ENCODE peak calls at places on chromosome 17, in five cellular contexts. E is neural crest cell; X is transverse colon; O is CD8-positive, alpha-beta T cell; U is fibroblast of the aortic adventitia. P is an unnamed sample.
A peak's percentile ranks its signal among the peaks of the same experiment; 100 is the strongest.

GRCh38 chr17:12599185-12599920 is 66.3 kb upstream of the MYOCD start:
- DNase-seq in X (no peak), U (no peak), O (no peak), E (no peak), P (no peak)

GRCh38 chr17:77196251-77196650 is 55.5 kb downstream of the SEC14L1 start:
- DNase-seq in O (no peak), E (no peak), U (peak; percentile 42), X (no peak), P (no peak)

GRCh38 chr17:32460054-32460453 is 15.7 kb downstream of the PSMD11 start:
- DNase-seq in O (no peak), E (no peak), X (no peak), U (no peak), P (no peak)

GRCh38 chr17:66492500-66493123 is 190.2 kb downstream of the PRKCA start:
- DNase-seq in U (peak; percentile 45), O (no peak), E (no peak), X (no peak), P (no peak)

GRCh38 chr17:70995997-70996396 is 826.7 kb downstream of the KCNJ2 start:
- DNase-seq in O (no peak), E (no peak), X (no peak), U (no peak), P (no peak)

GRCh38 chr17:36703860-36704266 is 102.5 kb downstream of the MRM1 start:
- DNase-seq in X (peak; percentile 32), U (peak; percentile 28), E (peak; percentile 74), O (peak; percentile 16), P (peak; percentile 42)

GRCh38 chr17:3529817-3530741 is 27.5 kb downstream of the TRPV3 start:
- DNase-seq in O (no peak), E (no peak), U (peak; percentile 96), X (no peak), P (no peak)

GRCh38 chr17:57045868-57046671 is 39.0 kb upstream of the AKAP1 start:
- DNase-seq in U (no peak), X (peak; percentile 52), E (no peak), O (no peak), P (peak; percentile 79)

GRCh38 chr17:59361916-59362810 is 30.7 kb downstream of the YPEL2 start:
- DNase-seq in X (no peak), E (no peak), U (peak; percentile 84), O (peak; percentile 24), P (peak; percentile 42)

GRCh38 chr17:74742153-74742515 is 5.1 kb downstream of the RAB37 start:
- DNase-seq in U (no peak), X (peak; percentile 71), E (no peak), O (peak; percentile 54), P (peak; percentile 66)

GRCh38 chr17:19315104-19315503 is 47.4 kb downstream of the B9D1 start:
- DNase-seq in X (no peak), O (no peak), U (no peak), E (no peak), P (no peak)

GRCh38 chr17:66531826-66532439 is 229.5 kb downstream of the PRKCA start:
- DNase-seq in X (no peak), O (no peak), E (no peak), U (no peak), P (no peak)

GRCh38 chr17:17603178-17603894 is 11.8 kb upstream of the PEMT start:
- DNase-seq in X (no peak), E (no peak), U (no peak), O (no peak), P (no peak)

GRCh38 chr17:15291674-15292361 is 26.7 kb upstream of the PMP22 start:
- DNase-seq in O (no peak), U (peak; percentile 68), E (no peak), X (no peak), P (no peak)

GRCh38 chr17:11122908-11123307 is 118.1 kb upstream of the SHISA6 start:
- DNase-seq in X (peak; percentile 33), U (no peak), E (no peak), O (no peak), P (no peak)

GRCh38 chr17:82388223-82388921 is 16.8 kb downstream of the UTS2R start:
- DNase-seq in O (no peak), X (peak; percentile 65), E (no peak), U (no peak), P (no peak)

GRCh38 chr17:51046527-51047384 is 73.9 kb downstream of the SPAG9 start:
- DNase-seq in U (peak; percentile 92), E (peak; percentile 79), O (no peak), X (peak; percentile 42), P (no peak)

GRCh38 chr17:43334744-43335400 is 63.9 kb upstream of the ARL4D start:
- DNase-seq in X (no peak), U (no peak), O (no peak), E (no peak), P (no peak)

GRCh38 chr17:40559954-40560591 is 5.2 kb downstream of the CCR7 start:
- DNase-seq in X (peak; percentile 94), E (peak; percentile 95), O (peak; percentile 75), U (peak; percentile 96), P (peak; percentile 68)

GRCh38 chr17:40319651-40320550 is 10.9 kb downstream of the RARA start:
- DNase-seq in U (no peak), O (peak; percentile 72), X (peak; percentile 75), E (no peak), P (peak; percentile 26)

GRCh38 chr17:32485261-32485955 is 1.4 kb upstream of the CDK5R1 start:
- DNase-seq in U (no peak), O (no peak), X (no peak), E (no peak), P (no peak)

GRCh38 chr17:59370580-59371299 is 39.3 kb downstream of the YPEL2 start:
- DNase-seq in X (no peak), E (no peak), U (no peak), O (no peak), P (no peak)

GRCh38 chr17:72603346-72604242 is 482.8 kb downstream of the SOX9 start:
- DNase-seq in E (no peak), U (no peak), O (no peak), X (no peak), P (no peak)

DNA sequence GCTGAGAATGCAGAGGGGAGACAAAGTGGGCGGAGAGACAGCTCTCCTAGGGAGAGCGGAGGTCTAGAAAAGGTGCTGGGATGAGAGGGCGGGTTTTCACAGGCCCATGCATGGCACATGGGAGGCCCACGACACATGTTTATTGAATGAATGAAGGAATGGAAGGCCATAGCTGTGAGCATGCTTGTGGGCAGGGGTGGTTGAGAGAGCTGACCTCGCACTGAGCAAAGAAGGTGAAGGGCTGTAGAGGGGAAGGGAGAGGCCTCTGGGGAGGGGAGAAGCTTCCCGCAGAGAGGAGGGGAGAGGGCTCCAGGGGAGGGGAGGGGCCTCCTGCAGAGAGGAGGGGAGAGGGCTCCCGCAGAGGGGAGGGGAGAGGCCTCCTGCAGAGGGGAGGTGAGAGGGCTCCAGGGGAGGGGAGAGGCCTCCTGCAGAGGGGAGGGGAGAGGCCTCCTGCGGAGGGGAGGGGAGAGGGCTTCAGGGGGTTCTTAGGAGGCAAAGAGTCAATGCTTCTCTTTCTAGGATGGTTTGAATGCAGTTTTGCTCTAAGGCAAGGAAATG is 27.3 kb downstream of the SDK2 start:
- DNase-seq in E (no peak), O (no peak), U (no peak), X (no peak), P (no peak)
- TF ChIP-seq CTCF in E (no peak), O (no peak), U (no peak), X (no peak), P (no peak)

DNA sequence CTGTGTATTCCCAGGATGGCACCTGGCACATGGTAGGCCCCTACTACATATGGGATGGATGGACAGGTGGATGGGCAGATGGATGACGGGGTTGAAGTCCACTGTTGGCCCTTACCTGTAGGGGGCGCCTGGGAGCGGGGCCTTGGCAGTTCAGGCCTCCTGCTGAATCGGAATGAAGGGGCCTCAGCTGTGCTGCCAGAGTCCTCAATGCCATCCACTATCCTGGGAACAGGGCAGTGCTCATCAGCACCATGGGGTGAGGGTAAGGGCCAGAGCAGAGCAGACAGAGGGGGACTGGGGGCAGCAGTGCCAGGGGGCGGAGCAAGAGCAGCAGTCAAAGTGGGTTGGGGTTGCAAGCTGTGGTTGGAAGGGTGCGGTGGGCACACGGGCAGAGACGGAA is 8.3 kb upstream of the RAB5C start:
- DNase-seq in E (no peak), U (no peak), X (peak; percentile 27), O (no peak), P (peak; percentile 62)
- TF ChIP-seq CTCF in E (peak; percentile 50), U (peak; percentile 41), X (no peak), O (no peak), P (peak; percentile 44)

GRCh38 chr17:30567231-30568116 is 90.3 kb downstream of the GOSR1 start:
- DNase-seq in E (no peak), U (no peak), X (no peak), O (no peak), P (no peak)

GRCh38 chr17:30570596-30571265 is 93.5 kb downstream of the GOSR1 start:
- DNase-seq in X (no peak), E (no peak), O (no peak), U (no peak), P (no peak)

GRCh38 chr17:30559656-30560055 is 82.4 kb downstream of the GOSR1 start:
- DNase-seq in E (no peak), U (no peak), X (no peak), O (no peak), P (no peak)

GRCh38 chr17:30570191-30570590 is 93.0 kb downstream of the GOSR1 start:
- DNase-seq in O (no peak), U (no peak), X (no peak), E (no peak), P (no peak)

GRCh38 chr17:30565073-30565935 is 88.1 kb downstream of the GOSR1 start:
- DNase-seq in U (no peak), O (no peak), E (no peak), X (no peak), P (no peak)
- TF ChIP-seq CTCF in U (no peak), O (no peak), E (no peak), X (no peak), P (no peak)

GRCh38 chr17:16383216-16383615 is 2.3 kb downstream of the UBB start:
- DNase-seq in O (no peak), U (no peak), X (no peak), E (no peak), P (no peak)

GRCh38 chr17:16381496-16381820 is 567 bp downstream of the UBB start:
- DNase-seq in X (no peak), U (peak; percentile 49), E (no peak), O (no peak), P (no peak)

GRCh38 chr17:16378631-16379282 is 2.1 kb upstream of the UBB start:
- DNase-seq in E (no peak), O (no peak), X (peak; percentile 69), U (no peak), P (no peak)

GRCh38 chr17:16379654-16380053 is 1.2 kb upstream of the UBB start:
- DNase-seq in O (no peak), X (no peak), U (no peak), E (no peak), P (no peak)

DNA sequence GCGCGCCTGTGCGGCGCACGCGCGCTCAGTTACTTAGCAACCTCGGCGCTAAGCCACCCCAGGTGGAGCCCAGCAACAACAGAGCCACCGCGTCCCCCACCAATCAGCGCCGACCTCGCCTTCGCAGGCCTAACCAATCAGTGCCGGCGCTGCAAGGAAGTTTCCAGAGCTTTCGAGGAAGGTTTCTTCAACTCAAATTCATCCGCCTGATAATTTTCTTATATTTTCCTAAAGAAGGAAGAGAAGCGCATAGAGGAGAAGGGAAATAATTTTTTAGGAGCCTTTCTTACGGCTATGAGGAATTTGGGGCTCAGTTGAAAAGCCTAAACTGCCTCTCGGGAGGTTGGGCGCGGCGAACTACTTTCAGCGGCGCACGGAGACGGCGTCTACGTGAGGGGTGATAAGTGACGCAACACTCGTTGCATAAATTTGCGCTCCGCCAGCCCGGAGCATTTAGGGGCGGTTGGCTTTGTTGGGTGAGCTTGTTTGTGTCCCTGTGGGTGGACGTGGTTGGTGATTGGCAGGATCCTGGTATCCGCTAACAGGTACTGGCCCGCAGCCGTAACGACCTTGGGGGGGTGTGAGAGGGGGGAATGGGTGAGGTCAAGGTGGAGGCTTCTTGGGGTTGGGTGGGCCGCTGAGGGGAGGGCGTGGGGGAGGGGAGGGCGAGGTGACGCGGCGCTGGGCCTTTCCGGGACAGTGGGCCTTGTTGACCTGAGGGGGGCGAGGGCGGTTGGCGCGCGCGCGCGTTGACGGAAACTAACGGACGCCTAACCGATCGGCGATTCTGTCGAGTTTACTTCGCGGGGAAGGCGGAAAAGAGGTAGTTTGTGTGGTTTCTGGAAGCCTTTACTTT is at the start of gene UBB:
- DNase-seq in E (peak; percentile 86), O (peak; percentile 90), U (peak; percentile 98), X (peak; percentile 97), P (peak; percentile 92)
- TF ChIP-seq CTCF in E (no peak), O (no peak), U (no peak), X (no peak), P (no peak)

P was measured in GM20000.